ENCODE peak calls at places on chromosomes 16 and 17, in seven cellular contexts. H, T, Z, R, V, P and L are unnamed samples.

GRCh38 chr17:41785876-41786226 is 660 bp downstream of the JUP start:
- DNase-seq in H (no peak), T (peak), Z (no peak), R (no peak), V (no peak), P (peak), L (no peak)

GRCh38 chr17:77349976-77350830 is 209.4 kb downstream of the SEC14L1 start:
- DNase-seq in H (no peak), T (no peak), Z (no peak), R (no peak), V (no peak), P (no peak), L (no peak)

GRCh38 chr17:45143767-45144198 is 4.5 kb upstream of the HEXIM1 start:
- DNase-seq in H (peak), T (no peak), Z (no peak), R (peak), V (no peak), P (no peak), L (peak)

GRCh38 chr17:50471009-50471905 is 2.6 kb upstream of the CHAD start:
- DNase-seq in H (no peak), T (no peak), Z (no peak), R (no peak), V (no peak), P (no peak), L (no peak)

GRCh38 chr17:79801156-79802038 is 4.5 kb upstream of the CBX8 start:
- DNase-seq in H (no peak), T (no peak), Z (no peak), R (no peak), V (no peak), P (no peak), L (no peak)

GRCh38 chr17:15485045-15485444 is 17.6 kb upstream of the CDRT4 start:
- DNase-seq in H (no peak), T (no peak), Z (no peak), R (no peak), V (no peak), P (no peak), L (no peak)

GRCh38 chr17:65518256-65518655 is 43.2 kb downstream of the AXIN2 start:
- DNase-seq in H (no peak), T (no peak), Z (no peak), R (no peak), V (no peak), P (no peak), L (no peak)

GRCh38 chr16:70682239-70683145 is 3.4 kb downstream of the MTSS2 start:
- DNase-seq in H (no peak), T (no peak), Z (no peak), R (no peak), V (no peak), P (no peak), L (no peak)

GRCh38 chr16:85328665-85329058 is 216.4 kb upstream of the CIBAR2 start:
- DNase-seq in H (no peak), T (no peak), Z (no peak), R (no peak), V (peak), P (peak), L (no peak)

GRCh38 chr17:56447166-56447565 is 146.3 kb upstream of the NOG start:
- DNase-seq in H (no peak), T (no peak), Z (no peak), R (no peak), V (no peak), P (no peak), L (no peak)

GRCh38 chr16:49492090-49492801 is 118.6 kb downstream of the C16orf78 start:
- DNase-seq in H (peak), T (peak), Z (no peak), R (peak), V (peak), P (peak), L (peak)

GRCh38 chr17:57356722-57357391 is 100.5 kb downstream of the MSI2 start:
- DNase-seq in H (no peak), T (no peak), Z (no peak), R (no peak), V (no peak), P (no peak), L (peak)

GRCh38 chr16:57303910-57304168 is 19.4 kb upstream of the PLLP start:
- DNase-seq in H (no peak), T (no peak), Z (no peak), R (peak), V (no peak), P (no peak), L (peak)

GRCh38 chr17:75810216-75810615 is 25.6 kb downstream of the UNK start:
- DNase-seq in H (no peak), T (no peak), Z (no peak), R (peak), V (no peak), P (no peak), L (no peak)

GRCh38 chr17:40448213-40448638 is 5.0 kb downstream of the IGFBP4 start:
- DNase-seq in H (no peak), T (peak), Z (no peak), R (peak), V (no peak), P (no peak), L (no peak)

GRCh38 chr17:55763856-55764255 is 13.0 kb downstream of the PCTP start:
- DNase-seq in H (no peak), T (no peak), Z (no peak), R (no peak), V (no peak), P (no peak), L (no peak)

GRCh38 chr17:8123695-8124349 is at the start of gene HES7:
- DNase-seq in H (no peak), T (no peak), Z (no peak), R (no peak), V (peak), P (peak), L (no peak)

GRCh38 chr16:1407749-1408148 is 6.8 kb downstream of the UNKL start:
- DNase-seq in H (no peak), T (no peak), Z (no peak), R (no peak), V (no peak), P (no peak), L (no peak)

GRCh38 chr17:28548417-28549130 is 3.9 kb downstream of the UNC119 start:
- DNase-seq in H (no peak), T (no peak), Z (no peak), R (no peak), V (no peak), P (no peak), L (no peak)
- TF ChIP-seq CTCF in H (no peak), T (no peak), Z (no peak), R (no peak), V (no peak), P (no peak), L (no peak)

DNA sequence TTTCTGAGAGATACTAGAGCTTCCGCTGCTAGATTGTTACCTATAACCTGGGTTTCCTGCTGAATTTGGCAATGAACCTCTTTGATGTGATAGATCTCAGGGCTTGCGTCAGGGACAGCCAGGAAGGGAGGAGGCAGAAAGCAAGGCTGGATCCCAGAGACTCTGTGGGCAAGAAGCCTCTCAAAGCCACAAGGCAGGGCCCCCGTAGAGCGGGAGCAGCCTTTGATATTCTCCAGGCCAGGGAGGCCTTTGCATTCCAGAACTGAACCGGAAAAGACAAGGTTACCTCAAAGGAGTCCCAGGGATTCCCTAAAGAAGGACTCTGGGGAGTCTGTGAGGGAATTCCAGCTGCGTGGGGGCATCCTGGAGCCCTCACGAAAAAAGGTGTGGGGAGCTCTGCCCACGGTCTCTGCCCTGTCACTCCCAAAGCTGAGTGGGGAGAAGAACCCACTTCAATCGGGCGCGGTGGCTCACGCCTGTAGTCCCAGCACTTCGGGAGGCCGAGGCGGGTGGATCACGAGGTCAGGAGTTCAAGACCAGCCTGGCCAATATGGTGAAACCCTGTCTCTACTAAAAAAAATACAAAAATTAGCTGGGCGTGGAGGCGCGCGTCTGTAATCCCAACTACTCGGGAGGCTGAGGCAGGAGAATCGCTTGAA is 14.3 kb upstream of the SCIMP start:
- DNase-seq in H (no peak), T (no peak), Z (no peak), R (no peak), V (no peak), P (peak), L (no peak)
- TF ChIP-seq CTCF in H (no peak), T (no peak), Z (no peak), R (no peak), V (no peak), P (no peak), L (no peak)

DNA sequence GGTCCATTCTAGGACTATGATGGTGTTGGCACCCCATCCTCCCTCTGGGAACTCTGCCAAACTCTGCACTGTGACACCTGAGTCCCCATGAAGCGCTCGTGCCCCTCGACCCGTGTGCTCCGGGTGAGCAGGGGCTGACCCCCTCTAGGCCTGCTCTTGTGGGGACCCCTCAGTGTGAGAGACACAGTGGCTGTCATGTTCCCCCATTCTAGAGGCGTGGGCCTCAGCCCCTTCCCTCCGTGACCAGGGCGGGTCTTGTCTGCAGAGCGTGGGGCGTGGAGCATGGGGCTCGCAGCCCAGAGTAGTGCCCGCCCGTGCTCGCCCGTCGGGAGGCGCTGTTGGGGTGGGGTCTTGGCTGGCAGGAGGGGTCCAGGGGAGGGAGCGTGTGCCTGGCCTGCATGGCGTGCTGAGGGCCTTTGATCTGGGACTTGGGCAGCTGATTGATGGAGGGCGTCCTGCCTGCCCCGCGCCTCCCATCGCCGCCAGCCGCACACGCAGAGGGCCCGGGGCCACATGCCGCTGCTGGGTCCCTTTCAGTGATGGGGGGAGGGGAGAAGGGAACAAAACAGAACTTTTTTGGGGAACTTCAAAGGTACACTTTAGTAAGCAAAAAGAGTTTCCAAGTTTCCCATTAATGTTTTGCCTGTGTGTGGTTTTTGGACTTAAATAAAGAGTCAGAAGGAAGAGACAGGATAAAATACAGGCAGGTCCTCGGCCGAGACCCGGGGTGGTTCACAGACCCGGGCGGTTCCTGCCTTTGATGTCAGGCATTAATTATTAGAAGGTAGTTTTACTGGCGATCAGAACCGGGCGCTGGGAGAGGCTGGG is 22.5 kb downstream of the CENPX start:
- DNase-seq in H (no peak), T (no peak), Z (no peak), R (no peak), V (no peak), P (no peak), L (no peak)
- TF ChIP-seq CTCF in H (no peak), T (no peak), Z (no peak), R (no peak), V (no peak), P (no peak), L (no peak)

DNA sequence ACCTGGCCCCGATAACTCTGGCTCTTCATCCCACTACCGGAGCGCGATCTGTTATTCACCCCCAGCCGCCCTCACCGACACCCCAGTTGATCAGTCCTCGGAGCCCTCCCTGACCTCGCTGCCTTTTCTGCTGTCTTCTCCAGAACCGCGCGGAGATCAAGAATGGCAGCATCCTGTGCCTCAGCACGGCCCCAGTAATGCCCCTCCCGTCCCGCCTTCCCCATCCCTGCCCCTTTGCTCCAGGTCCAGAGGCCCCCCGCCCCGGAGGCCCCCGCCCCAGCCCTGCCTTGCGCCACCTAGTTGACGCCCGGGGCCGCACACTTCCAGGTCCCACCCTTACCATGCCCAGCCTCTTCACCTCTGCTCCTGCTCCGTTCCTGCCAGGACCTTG is 872 bp downstream of the ELMO3 start:
- DNase-seq in H (no peak), T (peak), Z (no peak), R (no peak), V (no peak), P (no peak), L (no peak)
- TF ChIP-seq CTCF in H (no peak), T (peak), Z (no peak), R (no peak), V (no peak), P (no peak), L (peak)